ENCODE peak calls at places on chromosomes 1 and 21, in five cellular contexts. X, T, A, Y and Z are unnamed samples. For H3K36me3 and H3K4me1, the result is how much of the 10 kb centered on the place peaks cover.

GRCh38 chr21:39531777-39532333 is 80.1 kb downstream of the SH3BGR start:
- DNase-seq in X (no peak), T (no peak), A (no peak), Y (no peak), Z (no peak)

GRCh38 chr1:3393024-3393986 is 61.2 kb upstream of the ARHGEF16 start:
- DNase-seq in X (peak), T (no peak), A (no peak), Y (peak), Z (no peak)

GRCh38 chr1:111275079-111275478 is 15.6 kb upstream of the CHIA start:
- DNase-seq in X (no peak), T (no peak), A (peak), Y (peak), Z (no peak)

GRCh38 chr1:246383217-246383616 is 123.9 kb downstream of the SMYD3 start:
- DNase-seq in X (no peak), T (no peak), A (no peak), Y (no peak), Z (no peak)

GRCh38 chr1:78688701-78689100 is 39.1 kb downstream of the IFI44 start:
- DNase-seq in X (no peak), T (no peak), A (peak), Y (peak), Z (no peak)

GRCh38 chr1:187383366-187383765 is 554.6 kb downstream of the PLA2G4A start:
- DNase-seq in X (no peak), T (no peak), A (no peak), Y (peak), Z (no peak)

GRCh38 chr1:1432951-1433803 is 2.3 kb upstream of the VWA1 start:
- DNase-seq in X (peak), T (peak), A (no peak), Y (peak), Z (no peak)

GRCh38 chr1:24390924-24391782 is 22.4 kb downstream of the STPG1 start:
- DNase-seq in X (peak), T (peak), A (peak), Y (peak), Z (peak)

GRCh38 chr1:115545096-115545720 is 96.6 kb upstream of the VANGL1 start:
- DNase-seq in X (no peak), T (no peak), A (no peak), Y (no peak), Z (no peak)

GRCh38 chr1:45552309-45552708 is 1.7 kb downstream of the AKR1A1 start:
- DNase-seq in X (no peak), T (no peak), A (no peak), Y (no peak), Z (no peak)

GRCh38 chr1:23118957-23119792 is 49.5 kb downstream of the LUZP1 start:
- DNase-seq in X (no peak), T (no peak), A (no peak), Y (peak), Z (no peak)

GRCh38 chr1:226222686-226223085 is 778 bp upstream of the MIXL1 start:
- DNase-seq in X (no peak), T (no peak), A (no peak), Y (no peak), Z (no peak)

GRCh38 chr1:40305451-40305850 is 11.6 kb downstream of the COL9A2 start:
- DNase-seq in X (no peak), T (no peak), A (no peak), Y (peak), Z (peak)

GRCh38 chr1:154328318-154329151 is 3.2 kb downstream of the ATP8B2 start:
- DNase-seq in X (peak), T (peak), A (no peak), Y (peak), Z (peak)

GRCh38 chr21:41519806-41520559 is 12.0 kb upstream of the TMPRSS2 start:
- DNase-seq in X (no peak), T (no peak), A (no peak), Y (no peak), Z (peak)

GRCh38 chr1:161225178-161225533 is 704 bp upstream of the TOMM40L start:
- DNase-seq in X (no peak), T (no peak), A (no peak), Y (no peak), Z (no peak)

GRCh38 chr1:7845761-7846160 is 7.1 kb downstream of the UTS2 start:
- DNase-seq in X (no peak), T (no peak), A (peak), Y (peak), Z (no peak)

GRCh38 chr21:28216976-28217523 is 775.6 kb downstream of the LTN1 start:
- DNase-seq in X (no peak), T (no peak), A (no peak), Y (no peak), Z (no peak)

GRCh38 chr21:44931501-44932365 is 8.1 kb upstream of the SLX9 start:
- DNase-seq in X (no peak), T (no peak), A (no peak), Y (no peak), Z (no peak)

GRCh38 chr1:93579891-93580290 is 101.7 kb downstream of the BCAR3 start:
- DNase-seq in X (no peak), T (peak), A (peak), Y (peak), Z (no peak)

GRCh38 chr1:86774305-86775304 is 70.2 kb downstream of the SH3GLB1 start:
- DNase-seq in X (peak), T (peak), A (peak), Y (peak), Z (peak)

GRCh38 chr1:208807446-208808117 is 563.4 kb upstream of the PLXNA2 start:
- DNase-seq in X (no peak), T (no peak), A (no peak), Y (no peak), Z (no peak)

GRCh38 chr1:110880708-110881374 is 7.9 kb downstream of the CD53 start:
- DNase-seq in X (no peak), T (no peak), A (no peak), Y (no peak), Z (no peak)

GRCh38 chr1:109213824-109214693 is at the start of gene SARS1:
- DNase-seq in X (peak), T (peak), A (peak), Y (peak), Z (peak)

GRCh38 chr1:231603598-231604275 is 22.9 kb upstream of the DISC1 start:
- DNase-seq in X (peak), T (no peak), A (peak), Y (peak), Z (no peak)

GRCh38 chr1:111366256-111366655 is 61.3 kb downstream of the OVGP1 start:
- DNase-seq in X (no peak), T (no peak), A (no peak), Y (peak), Z (no peak)

GRCh38 chr1:247431643-247432042 is 15.7 kb downstream of the NLRP3 start:
- DNase-seq in X (no peak), T (no peak), A (no peak), Y (no peak), Z (no peak)

GRCh38 chr1:205294175-205294913 is 27.2 kb downstream of the NUAK2 start:
- DNase-seq in X (peak), T (peak), A (peak), Y (peak), Z (no peak)

GRCh38 chr1:241688940-241689368 is 36.9 kb downstream of the WDR64 start:
- DNase-seq in X (no peak), T (no peak), A (peak), Y (no peak), Z (no peak)

GRCh38 chr21:33332143-33332542 is 7.4 kb downstream of the IFNAR1 start:
- DNase-seq in X (no peak), T (no peak), A (no peak), Y (no peak), Z (no peak)

GRCh38 chr1:115156826-115157468 is 67.6 kb upstream of the TSPAN2 start:
- DNase-seq in X (no peak), T (no peak), A (no peak), Y (no peak), Z (no peak)

DNA sequence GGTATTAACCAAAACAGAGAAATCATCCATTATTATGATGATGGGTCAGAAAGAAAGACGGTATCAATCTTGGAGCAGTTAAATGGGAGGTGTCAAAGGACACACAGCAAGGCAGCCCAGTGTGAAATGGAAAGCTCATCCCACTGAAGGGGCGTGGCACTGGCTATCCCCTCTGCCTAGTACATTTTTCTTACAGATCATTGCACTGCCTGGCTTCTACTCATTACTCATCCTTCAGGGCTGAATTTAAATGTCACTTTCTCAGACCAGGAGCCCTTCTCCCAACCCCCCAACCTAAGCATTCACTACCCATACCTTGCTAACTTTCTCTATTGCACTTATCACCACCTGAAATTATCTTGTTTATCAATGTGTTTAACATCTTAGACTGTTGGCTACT is 10.1 kb downstream of the JAK1 start:
- DNase-seq in X (peak), T (no peak), A (no peak), Y (peak), Z (no peak)
- H3K4me3 ChIP-seq in X (no peak), T (no peak), A (no peak), Y (no peak), Z (no peak)

GRCh38 chr1:183553769-183554168 is 36.5 kb downstream of the NCF2 start:
- DNase-seq in X (no peak), T (no peak), A (no peak), Y (peak), Z (no peak)
- H3K36me3 ChIP-seq in X (under half), T (under half), A (half or more), Y (under half), Z (half or more)

DNA sequence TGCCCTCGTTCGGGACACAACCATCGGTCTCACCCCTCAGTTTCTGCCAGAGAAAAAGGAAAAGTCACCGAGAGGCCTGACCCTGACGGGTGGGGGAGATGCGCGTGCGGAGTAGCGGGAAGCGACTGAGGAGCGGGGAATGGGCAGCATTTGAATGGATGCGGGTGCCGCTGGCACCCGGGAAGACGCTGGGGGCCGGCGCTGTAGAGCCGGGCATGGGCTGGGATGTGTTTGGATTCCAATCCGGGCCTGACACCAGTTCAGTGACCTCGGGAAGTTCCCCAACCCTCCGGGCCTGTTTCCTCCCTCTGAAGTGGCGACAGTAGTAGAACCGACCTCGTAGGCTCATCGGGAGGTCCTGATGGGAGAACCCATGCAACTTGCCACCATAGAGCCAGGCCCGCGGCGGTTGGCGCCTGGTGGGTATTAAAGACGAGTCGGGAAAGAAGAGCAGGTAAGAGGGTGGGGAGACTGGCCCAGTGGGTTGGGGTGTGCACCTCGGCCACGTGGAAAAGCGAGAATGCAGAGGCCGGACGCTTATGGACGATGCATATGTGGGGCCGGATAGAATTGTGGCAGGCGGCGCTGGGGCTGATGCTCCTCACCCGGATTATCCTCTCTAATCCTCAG is 622 bp upstream of the SLC16A1 start:
- DNase-seq in X (peak), T (no peak), A (no peak), Y (no peak), Z (no peak)
- H3K4me1 ChIP-seq in X (under half), T (under half), A (under half), Y (under half), Z (under half)

DNA sequence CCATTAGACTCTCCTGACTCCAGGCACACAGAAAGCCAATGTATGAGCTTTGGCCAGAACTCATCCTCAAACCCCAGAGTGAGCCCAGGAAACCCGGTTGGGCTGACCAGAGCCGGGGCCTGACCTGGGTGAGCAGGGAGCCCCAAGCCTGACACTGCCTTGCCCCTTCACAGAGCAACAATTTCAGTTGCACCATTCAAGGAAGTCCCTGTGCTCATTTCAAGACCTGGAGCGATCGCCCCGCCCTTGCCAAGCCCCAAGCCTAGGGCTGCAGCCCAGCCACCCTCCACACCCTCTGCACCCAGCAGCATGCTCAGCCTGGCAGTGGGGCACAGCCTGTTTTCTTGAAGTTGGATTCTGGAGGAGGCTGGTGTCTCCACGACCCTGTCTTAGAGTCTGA is 2.3 kb downstream of the NBL1 start:
- DNase-seq in X (no peak), T (peak), A (no peak), Y (no peak), Z (no peak)
- H3K4me3 ChIP-seq in X (peak), T (peak), A (no peak), Y (no peak), Z (peak)

GRCh38 chr1:215542301-215542700 is 24.8 kb upstream of the KCTD3 start:
- DNase-seq in X (no peak), T (no peak), A (no peak), Y (no peak), Z (no peak)
- H3K36me3 ChIP-seq in X (under half), T (under half), A (under half), Y (under half), Z (under half)

GRCh38 chr1:84782881-84783280 is 92.6 kb upstream of the SSX2IP start:
- DNase-seq in X (no peak), T (no peak), A (no peak), Y (no peak), Z (no peak)

GRCh38 chr1:84776639-84777038 is 86.4 kb upstream of the SSX2IP start:
- DNase-seq in X (no peak), T (no peak), A (no peak), Y (no peak), Z (no peak)

GRCh38 chr1:84780000-84780716 is 89.9 kb upstream of the SSX2IP start:
- DNase-seq in X (no peak), T (no peak), A (no peak), Y (peak), Z (no peak)

GRCh38 chr1:84785231-84785630 is 95.0 kb upstream of the SSX2IP start:
- DNase-seq in X (no peak), T (no peak), A (no peak), Y (no peak), Z (no peak)

DNA sequence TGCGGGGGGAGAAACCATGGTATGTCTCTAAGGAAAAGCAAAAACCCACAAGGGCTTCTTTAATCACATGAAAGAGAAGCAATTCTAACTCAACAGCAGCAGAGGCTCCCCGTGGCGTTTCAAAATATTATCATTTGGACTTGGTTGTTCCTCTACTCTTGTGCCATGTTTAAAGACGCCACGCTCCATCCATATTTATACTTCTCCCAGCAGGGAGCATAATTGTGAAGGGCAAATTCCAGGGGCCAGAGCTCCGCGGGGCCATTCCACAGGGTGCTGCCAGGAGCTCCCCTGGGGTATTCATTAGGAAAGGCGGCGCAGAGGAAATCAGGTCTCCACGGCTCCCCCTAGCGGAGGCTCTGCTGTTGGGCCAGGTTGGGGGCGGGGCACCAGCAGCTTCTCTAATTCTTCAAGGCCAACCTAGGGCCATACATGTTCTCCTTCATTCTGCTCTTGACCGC is 92.1 kb upstream of the SSX2IP start:
- DNase-seq in X (peak), T (peak), A (peak), Y (peak), Z (no peak)
- H3K4me1 ChIP-seq in X (under half), T (under half), A (under half), Y (under half), Z (under half)

DNA sequence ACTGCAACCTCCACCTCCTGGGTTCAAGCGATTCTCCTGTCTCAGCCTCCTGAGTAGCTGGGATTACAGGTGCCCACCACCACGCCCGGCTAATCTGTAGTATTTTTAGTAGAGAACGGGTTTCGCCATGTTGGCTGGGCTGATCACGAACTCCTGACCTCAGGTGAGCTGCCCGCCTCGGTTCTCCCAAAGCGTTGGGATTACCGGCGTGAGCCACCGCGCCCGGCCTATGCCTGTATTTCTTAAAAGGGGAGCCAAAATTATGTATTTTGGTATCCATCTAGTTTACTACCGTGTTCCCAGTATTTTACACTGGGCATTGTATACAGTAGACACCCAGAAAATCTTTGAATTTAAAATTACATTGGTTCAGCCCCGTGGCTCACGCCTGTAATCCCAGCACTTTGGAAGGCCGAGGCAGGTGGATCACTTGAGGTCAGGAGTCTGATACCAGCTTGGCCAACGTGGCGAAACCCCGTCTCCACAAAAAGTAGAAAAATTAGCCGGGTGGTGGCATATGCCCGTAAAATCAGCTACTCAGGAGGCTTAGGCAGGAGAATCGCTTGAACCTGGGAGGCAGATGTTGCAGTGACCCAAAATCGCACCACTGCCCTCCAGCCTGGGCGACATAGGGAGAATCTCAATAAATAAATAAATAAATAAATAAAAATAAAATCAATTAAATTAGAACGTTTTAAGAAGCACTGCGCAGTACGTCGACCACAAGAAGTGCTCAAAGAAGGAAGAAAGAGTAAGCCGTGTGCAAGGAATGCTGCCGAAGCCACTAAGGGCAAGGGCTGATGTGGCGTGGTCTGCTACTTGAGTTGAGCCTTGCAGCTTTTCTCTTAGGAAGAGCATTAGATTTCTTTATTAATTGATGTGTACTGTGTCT is 1.5 kb upstream of the THRAP3 start:
- DNase-seq in X (no peak), T (no peak), A (no peak), Y (no peak), Z (no peak)
- H3K4me3 ChIP-seq in X (peak), T (peak), A (peak), Y (peak), Z (peak)

DNA sequence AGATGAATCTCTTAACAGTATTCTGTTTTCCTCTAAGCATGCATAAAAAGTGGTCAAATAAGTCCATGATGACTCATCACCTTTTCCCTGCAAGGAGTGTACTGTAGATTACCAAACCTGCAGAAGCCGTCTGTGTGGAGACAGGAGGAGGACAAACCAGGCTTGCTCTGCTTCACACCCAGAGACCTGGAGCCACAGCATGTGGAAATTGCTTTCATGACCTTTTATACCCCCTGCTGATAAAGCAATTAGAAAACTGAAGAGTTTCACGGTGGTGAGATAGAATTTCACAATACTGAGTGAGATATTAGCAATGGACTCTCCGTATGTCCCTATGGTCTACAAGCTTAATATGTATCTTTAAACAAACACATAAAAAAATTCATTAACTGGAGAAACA is 9.4 kb downstream of the CORT start:
- DNase-seq in X (no peak), T (no peak), A (peak), Y (peak), Z (no peak)
- H3K36me3 ChIP-seq in X (under half), T (under half), A (under half), Y (under half), Z (under half)